ENCODE peak calls at places on chromosomes 6 and 20, in ten cellular contexts. B is mesendoderm, Z is neural progenitor cell, G is fibroblast of lung, Q is neuronal stem cell, H is adipocyte, I is H9, V is astrocyte, R is IMR-90, N is colonic mucosa. Y is an unnamed sample. For H3K4me1, the result is how much of the 10 kb centered on the place peaks cover.

GRCh38 chr6:126182650-126183311 is 157.1 kb upstream of the CENPW start:
- DNase-seq in B (no peak), Z (no peak), G (peak), Q (no peak), H (no peak), I (no peak), V (peak), R (no peak), N (no peak), Y (no peak)

GRCh38 chr6:127210725-127211124 is 55.9 kb upstream of the RNF146 start:
- DNase-seq in B (no peak), Z (no peak), G (no peak), Q (no peak), H (no peak), I (no peak), V (no peak), R (no peak), N (no peak), Y (no peak)

GRCh38 chr6:88899569-88900316 is 63.7 kb downstream of the RNGTT start:
- DNase-seq in B (peak), Z (peak), G (no peak), Q (no peak), H (no peak), I (no peak), V (no peak), R (no peak), N (no peak), Y (no peak)

GRCh38 chr6:169045486-169045885 is 208.2 kb downstream of the THBS2 start:
- DNase-seq in B (no peak), Z (no peak), G (no peak), Q (no peak), H (peak), I (no peak), V (no peak), R (no peak), N (no peak), Y (no peak)

GRCh38 chr6:163983601-163984445 is 569.3 kb downstream of the QKI start:
- DNase-seq in B (no peak), Z (peak), G (no peak), Q (no peak), H (no peak), I (no peak), V (peak), R (no peak), N (no peak), Y (no peak)

GRCh38 chr6:35679399-35679798 is 9.3 kb downstream of the FKBP5 start:
- DNase-seq in B (no peak), Z (no peak), G (no peak), Q (no peak), H (no peak), I (no peak), V (no peak), R (no peak), N (no peak), Y (no peak)

GRCh38 chr6:6798430-6798829 is 209.9 kb downstream of the LY86 start:
- DNase-seq in B (no peak), Z (no peak), G (no peak), Q (no peak), H (no peak), I (no peak), V (no peak), R (no peak), N (no peak), Y (no peak)

GRCh38 chr6:134111062-134111677 is 58.7 kb upstream of the SLC2A12 start:
- DNase-seq in B (peak), Z (peak), G (peak), Q (peak), H (peak), I (peak), V (peak), R (peak), N (peak), Y (peak)

GRCh38 chr6:27238010-27238983 is 9.2 kb upstream of the PRSS16 start:
- DNase-seq in B (peak), Z (peak), G (no peak), Q (no peak), H (peak), I (peak), V (no peak), R (no peak), N (no peak), Y (no peak)

GRCh38 chr20:59184880-59185447 is 21.3 kb downstream of the ZNF831 start:
- DNase-seq in B (no peak), Z (no peak), G (no peak), Q (no peak), H (no peak), I (no peak), V (no peak), R (no peak), N (peak), Y (no peak)

GRCh38 chr6:149150999-149151398 is 166.5 kb upstream of the TAB2 start:
- DNase-seq in B (no peak), Z (no peak), G (no peak), Q (no peak), H (no peak), I (no peak), V (no peak), R (no peak), N (no peak), Y (no peak)

GRCh38 chr20:63538204-63539091 is 1.3 kb upstream of the PTK6 start:
- DNase-seq in B (no peak), Z (no peak), G (peak), Q (no peak), H (peak), I (no peak), V (no peak), R (peak), N (peak), Y (no peak)

GRCh38 chr6:105603779-105604592 is 201.1 kb upstream of the PREP start:
- DNase-seq in B (no peak), Z (no peak), G (peak), Q (no peak), H (peak), I (no peak), V (no peak), R (peak), N (peak), Y (no peak)

GRCh38 chr6:105607624-105608392 is 204.9 kb upstream of the PREP start:
- DNase-seq in B (peak), Z (no peak), G (no peak), Q (no peak), H (no peak), I (no peak), V (peak), R (peak), N (no peak), Y (no peak)

GRCh38 chr6:105601541-105602174 is 198.8 kb upstream of the PREP start:
- DNase-seq in B (peak), Z (no peak), G (peak), Q (no peak), H (peak), I (no peak), V (peak), R (peak), N (peak), Y (no peak)

GRCh38 chr6:105606871-105607421 is 204.1 kb upstream of the PREP start:
- DNase-seq in B (peak), Z (no peak), G (no peak), Q (no peak), H (no peak), I (no peak), V (no peak), R (no peak), N (no peak), Y (no peak)

GRCh38 chr6:105604593-105604905 is 201.7 kb upstream of the PREP start:
- DNase-seq in B (no peak), Z (no peak), G (no peak), Q (no peak), H (no peak), I (no peak), V (no peak), R (no peak), N (no peak), Y (no peak)
- H3K9ac ChIP-seq in B (no peak), Z (no peak), G (no peak), Q (no peak), H (peak), I (no peak), V (no peak), R (peak), N (no peak), Y (no peak)

DNA sequence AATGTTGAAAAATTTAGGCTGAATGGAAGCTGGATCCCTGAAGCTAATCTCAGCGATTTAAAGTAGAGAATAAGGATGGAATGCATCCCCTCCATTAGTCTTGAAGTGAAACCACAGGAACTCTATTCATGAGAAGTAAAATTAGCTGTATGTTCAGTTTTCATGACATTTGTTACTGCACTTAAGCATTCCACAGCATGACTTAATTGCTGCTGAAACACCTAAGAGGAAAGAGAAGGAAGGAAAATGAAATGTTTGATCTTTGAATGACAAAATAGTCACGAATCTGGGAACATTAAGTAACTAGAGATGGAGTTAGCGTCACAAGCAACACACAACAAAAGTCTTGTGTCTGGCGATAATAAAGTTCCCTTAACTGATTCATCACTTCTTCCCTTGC is 80.6 kb upstream of the RIPOR2 start:
- DNase-seq in B (no peak), Z (no peak), G (no peak), Q (no peak), H (peak), I (no peak), V (peak), R (no peak), N (no peak), Y (no peak)
- H3K4me1 ChIP-seq in B (under half), Z (under half), G (under half), Q (under half), H (under half), I (under half), V (under half), R (under half), N (under half), Y (under half)

GRCh38 chr6:112252571-112253504 is 1.5 kb downstream of the LAMA4 start:
- DNase-seq in B (peak), Z (no peak), G (peak), Q (no peak), H (no peak), I (no peak), V (peak), R (peak), N (no peak), Y (no peak)
- H3K9ac ChIP-seq in B (no peak), Z (no peak), G (peak), Q (no peak), H (peak), I (no peak), V (peak), R (peak), N (peak), Y (no peak)

GRCh38 chr20:37810027-37810426 is 92.9 kb upstream of the VSTM2L start:
- DNase-seq in B (no peak), Z (no peak), G (no peak), Q (no peak), H (no peak), I (no peak), V (no peak), R (no peak), N (no peak), Y (no peak)
- H3K4me1 ChIP-seq in B (under half), Z (under half), G (under half), Q (under half), H (under half), I (under half), V (under half), R (under half), N (under half), Y (under half)

DNA sequence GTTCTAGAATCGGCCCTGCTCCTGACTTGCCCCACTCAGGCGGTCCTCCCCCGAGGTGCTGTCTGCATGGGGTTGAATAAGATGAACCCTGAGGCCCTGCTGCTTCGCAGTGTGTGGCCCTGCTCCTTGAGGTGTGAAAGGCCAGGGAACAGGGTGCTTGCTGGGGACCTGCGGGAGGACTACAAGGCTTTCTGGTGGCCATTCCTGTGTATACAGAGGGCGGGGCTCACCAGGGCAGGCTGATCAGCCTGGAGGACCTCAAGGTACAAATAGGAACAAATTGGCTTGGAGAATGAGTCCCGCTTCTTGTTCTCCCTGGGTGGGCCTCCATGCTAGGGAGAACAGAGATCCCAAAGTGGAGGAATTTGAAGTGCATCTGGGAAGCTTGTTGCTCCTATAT is 5.7 kb downstream of the NOTCH4 start:
- DNase-seq in B (no peak), Z (no peak), G (no peak), Q (no peak), H (no peak), I (no peak), V (no peak), R (no peak), N (no peak), Y (no peak)
- H3K9ac ChIP-seq in B (no peak), Z (no peak), G (no peak), Q (no peak), H (no peak), I (no peak), V (no peak), R (no peak), N (no peak), Y (no peak)

DNA sequence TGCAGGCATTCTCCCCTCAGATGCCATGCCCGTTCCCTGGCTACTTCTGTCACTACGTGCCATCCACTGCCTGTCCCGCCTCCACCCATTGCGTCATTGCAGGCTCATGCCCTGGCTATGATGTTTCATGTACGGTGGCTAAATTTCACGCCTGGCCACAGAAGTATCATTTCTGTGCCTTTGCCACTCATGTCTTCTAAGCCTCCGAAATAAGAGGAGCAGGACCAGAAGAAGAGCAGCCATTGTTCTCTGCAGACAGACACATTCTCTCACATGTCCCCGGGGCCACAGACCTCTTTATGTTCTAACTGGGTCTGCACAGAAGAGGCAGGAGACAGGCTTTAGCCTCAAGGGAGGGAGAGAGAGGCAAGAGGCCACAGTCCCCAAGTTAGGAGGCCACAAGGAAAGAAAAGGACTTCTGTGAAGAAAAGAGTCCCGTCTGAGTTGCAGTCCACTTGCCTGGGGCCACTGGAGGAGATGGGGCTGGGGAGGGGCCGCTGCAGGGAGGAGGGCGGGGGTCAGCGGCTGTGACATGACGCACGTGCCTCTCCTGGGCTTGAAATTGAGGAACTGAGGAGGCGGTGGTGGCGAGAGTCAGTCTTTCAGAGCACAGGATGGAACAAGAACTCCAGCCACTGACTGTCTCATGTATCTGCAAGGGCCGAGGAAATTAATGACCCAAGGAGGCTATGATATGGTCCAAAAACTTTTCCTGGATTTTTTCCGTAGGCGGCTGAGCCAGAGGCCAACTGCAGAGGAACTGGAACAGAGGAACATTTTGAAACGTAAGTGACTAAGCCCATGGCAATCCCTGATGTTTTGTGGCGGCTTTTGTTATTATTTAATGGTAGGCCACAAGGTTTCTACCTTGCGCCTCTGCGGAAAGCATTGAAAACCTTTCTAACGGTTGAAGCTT is 55.9 kb downstream of the TBC1D7 start:
- DNase-seq in B (no peak), Z (no peak), G (no peak), Q (no peak), H (no peak), I (no peak), V (peak), R (no peak), N (peak), Y (no peak)
- H3K4me1 ChIP-seq in B (under half), Z (under half), G (under half), Q (under half), H (under half), I (under half), V (under half), R (under half), N (under half), Y (under half)